ENCODE peak calls at places on chromosomes 12 and 14, in four cellular contexts. Y is AG20443, T is type B pancreatic cell, R is activated T-cell treated with anti-CD3 and anti-CD28 coated beads for 1 hour. U is an unnamed sample.

GRCh38 chr14:45089813-45090212 is 5.9 kb downstream of the PRPF39 start:
- DNase-seq in Y (peak; percentile 26), R (no peak), T (no peak), U (no peak)

GRCh38 chr12:120767071-120768024 is 41.7 kb downstream of the ACADS start:
- DNase-seq in R (no peak), T (no peak), Y (peak; percentile 6), U (no peak)

GRCh38 chr12:65278576-65279386 is at the start of gene MSRB3:
- DNase-seq in R (no peak), Y (peak; percentile 95), T (peak; percentile 87), U (peak; percentile 87)

GRCh38 chr12:6083606-6084005 is 40.9 kb downstream of the VWF start:
- DNase-seq in T (no peak), R (no peak), Y (no peak), U (no peak)

GRCh38 chr14:61475316-61475715 is 153.9 kb downstream of the PRKCH start:
- DNase-seq in T (no peak), Y (peak; percentile 49), R (no peak), U (peak; percentile 75)

GRCh38 chr14:66920196-66920595 is 269.0 kb upstream of the GARIN2 start:
- DNase-seq in T (no peak), R (no peak), Y (no peak), U (no peak)

GRCh38 chr12:12722351-12723146 is 5.4 kb downstream of the CDKN1B start:
- DNase-seq in R (no peak), T (no peak), Y (no peak), U (peak; percentile 53)

GRCh38 chr12:31478425-31478824 is 112.5 kb downstream of the DENND5B start:
- DNase-seq in T (no peak), Y (no peak), R (no peak), U (no peak)

GRCh38 chr14:56120091-56120632 is 2.0 kb downstream of the PELI2 start:
- DNase-seq in Y (peak; percentile 20), T (no peak), R (no peak), U (no peak)

GRCh38 chr12:16281157-16281556 is 3.7 kb upstream of the SLC15A5 start:
- DNase-seq in R (no peak), T (no peak), Y (peak; percentile 34), U (no peak)

GRCh38 chr12:96398422-96399080 is 1.7 kb downstream of the CDK17 start:
- DNase-seq in Y (no peak), R (no peak), T (no peak), U (no peak)

U was measured in myocyte.